ENCODE peak calls at places on chromosomes 7 and 10, in six cellular contexts. Z is H1, B is HepG2, Q is GM12878, R is HCT116, U is K562. A is an unnamed sample.

GRCh38 chr10:86727459-86727858 is 29.0 kb upstream of the BMPR1A start:
- DNase-seq in Z (no peak), B (no peak), Q (no peak), R (no peak), U (no peak), A (no peak)

GRCh38 chr10:20688797-20689544 is 208.1 kb downstream of the NEBL start:
- DNase-seq in Z (no peak), B (no peak), Q (no peak), R (no peak), U (no peak), A (no peak)

GRCh38 chr7:33880787-33881186 is 24.6 kb upstream of the BMPER start:
- DNase-seq in Z (no peak), B (no peak), Q (no peak), R (no peak), U (no peak), A (no peak)

GRCh38 chr7:28181921-28182517 is 1.4 kb upstream of the JAZF1 start:
- DNase-seq in Z (no peak), B (no peak), Q (no peak), R (no peak), U (no peak), A (no peak)

GRCh38 chr10:124041684-124042445 is 51.5 kb downstream of the CHST15 start:
- DNase-seq in Z (no peak), B (no peak), Q (no peak), R (no peak), U (no peak), A (no peak)

GRCh38 chr7:11587814-11588213 is 244.2 kb downstream of the THSD7A start:
- DNase-seq in Z (no peak), B (no peak), Q (no peak), R (no peak), U (no peak), A (no peak)

GRCh38 chr7:158362912-158363905 is 224.4 kb downstream of the PTPRN2 start:
- DNase-seq in Z (no peak), B (no peak), Q (no peak), R (no peak), U (peak), A (no peak)

GRCh38 chr10:117994771-117995170 is 52.0 kb downstream of the RAB11FIP2 start:
- DNase-seq in Z (no peak), B (no peak), Q (no peak), R (no peak), U (no peak), A (no peak)

GRCh38 chr7:75727881-75728592 is 10.7 kb downstream of the HIP1 start:
- DNase-seq in Z (no peak), B (peak), Q (no peak), R (peak), U (no peak), A (no peak)

GRCh38 chr7:24757799-24758275 is 573 bp upstream of the GSDME start:
- DNase-seq in Z (no peak), B (peak), Q (no peak), R (no peak), U (no peak), A (peak)

GRCh38 chr7:98398567-98399372 is 2.1 kb downstream of the BAIAP2L1 start:
- DNase-seq in Z (no peak), B (no peak), Q (no peak), R (no peak), U (no peak), A (no peak)

GRCh38 chr10:61747341-61747740 is 84.6 kb downstream of the CABCOCO1 start:
- DNase-seq in Z (no peak), B (peak), Q (no peak), R (no peak), U (no peak), A (no peak)

GRCh38 chr10:13100349-13101294 is 659 bp downstream of the OPTN start:
- DNase-seq in Z (no peak), B (peak), Q (no peak), R (no peak), U (no peak), A (no peak)

GRCh38 chr7:112889268-112889667 is 99.1 kb upstream of the TMEM168 start:
- DNase-seq in Z (no peak), B (no peak), Q (no peak), R (no peak), U (no peak), A (no peak)

GRCh38 chr10:11658801-11659368 is 47.4 kb upstream of the USP6NL start:
- DNase-seq in Z (no peak), B (no peak), Q (no peak), R (no peak), U (no peak), A (no peak)

GRCh38 chr10:59753267-59753666 is at the start of gene MRLN:
- DNase-seq in Z (no peak), B (no peak), Q (no peak), R (no peak), U (no peak), A (no peak)

GRCh38 chr10:103396789-103397087 is 312 bp downstream of the PDCD11 start:
- DNase-seq in Z (no peak), B (no peak), Q (no peak), R (no peak), U (peak), A (no peak)
- TF ChIP-seq CTCF in Z (no peak), B (no peak), Q (no peak), R (no peak), U (no peak), A (peak)

GRCh38 chr10:23702977-23703414 is 264.1 kb downstream of the OTUD1 start:
- DNase-seq in Z (peak), B (peak), Q (no peak), R (peak), U (peak), A (peak)
- TF ChIP-seq YY1 in Z (peak), B (no peak), Q (no peak), R (no peak), U (no peak), A (no peak)

GRCh38 chr7:131769241-131769640 is 212.8 kb upstream of the PODXL start:
- DNase-seq in Z (no peak), B (no peak), Q (no peak), R (peak), U (no peak), A (no peak)

GRCh38 chr7:131765575-131765974 is 209.1 kb upstream of the PODXL start:
- DNase-seq in Z (no peak), B (no peak), Q (no peak), R (no peak), U (no peak), A (no peak)

GRCh38 chr7:131762753-131763152 is 206.3 kb upstream of the PODXL start:
- DNase-seq in Z (no peak), B (no peak), Q (no peak), R (no peak), U (no peak), A (no peak)

DNA sequence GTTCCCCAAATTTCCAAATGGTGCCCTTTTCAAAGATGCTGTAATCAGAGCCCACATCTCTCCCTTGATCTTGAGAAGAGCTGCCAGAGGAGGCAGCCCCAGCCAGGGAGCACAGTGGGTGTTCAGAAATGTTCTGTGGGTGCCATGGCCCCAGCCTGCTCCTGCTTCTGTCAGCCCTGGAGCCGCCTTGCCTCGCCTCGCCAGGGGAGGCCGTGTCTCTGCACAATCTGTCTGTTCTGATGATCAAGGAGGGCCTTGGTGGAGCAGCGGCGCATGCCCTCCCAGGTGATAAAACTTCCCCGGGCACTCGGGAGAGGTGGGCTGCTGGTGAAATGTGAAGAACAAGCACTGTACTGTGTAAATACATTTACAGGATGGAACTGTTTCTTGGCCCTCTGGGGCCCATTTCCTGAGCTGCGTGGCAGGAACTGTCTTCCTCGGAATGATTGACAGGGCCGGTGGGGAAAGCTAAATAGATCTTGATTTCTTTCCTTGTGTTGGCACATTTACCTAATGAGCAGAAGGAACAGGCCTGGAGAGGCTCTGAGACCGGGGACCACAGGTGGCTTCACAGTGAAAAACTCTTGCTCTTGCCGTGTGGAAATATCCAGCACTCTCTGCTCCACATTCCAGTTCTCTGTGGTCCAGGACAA is 207.8 kb upstream of the PODXL start:
- DNase-seq in Z (no peak), B (no peak), Q (no peak), R (no peak), U (no peak), A (no peak)
- TF ChIP-seq RAD21 in Z (no peak), B (no peak), Q (no peak), R (no peak), U (no peak), A (no peak)

DNA sequence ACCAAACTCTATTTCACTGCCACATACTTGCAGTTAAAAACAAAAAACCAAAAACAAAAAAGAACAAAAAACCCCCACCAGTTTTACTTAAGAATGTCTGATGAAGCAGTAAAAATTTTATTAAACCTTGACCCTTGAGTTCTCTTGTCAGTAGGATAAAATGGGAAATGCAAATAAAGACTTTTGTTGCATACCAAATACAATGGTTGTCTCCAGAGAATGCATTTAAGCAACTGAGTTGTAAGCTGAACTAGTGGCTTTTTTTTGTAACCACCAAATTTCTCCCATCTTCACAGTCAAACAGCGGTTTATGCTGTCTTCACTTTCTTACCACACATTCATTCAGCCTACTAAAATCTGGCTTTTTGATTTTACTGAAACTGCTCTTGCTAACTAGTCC is 3.1 kb downstream of the SYPL1 start:
- DNase-seq in Z (no peak), B (peak), Q (no peak), R (no peak), U (no peak), A (no peak)
- TF ChIP-seq CTCF in Z (no peak), B (no peak), Q (no peak), R (no peak), U (no peak), A (no peak)